ENCODE peak calls at places on chromosomes 7 and 10, in four cellular contexts. N, P, Z and F are unnamed samples.

GRCh38 chr10:75744242-75744641 is 312.8 kb downstream of the LRMDA start:
- DNase-seq in N (no peak), P (no peak), Z (no peak), F (no peak)

GRCh38 chr10:107733328-107733727 is 568.8 kb upstream of the SORCS1 start:
- DNase-seq in N (no peak), P (no peak), Z (no peak), F (no peak)

GRCh38 chr10:85614566-85614965 is 752.0 kb downstream of the GRID1 start:
- DNase-seq in N (no peak), P (no peak), Z (no peak), F (no peak)

GRCh38 chr7:100475549-100475948 is 3.5 kb downstream of the TSC22D4 start:
- DNase-seq in N (no peak), P (no peak), Z (peak; percentile 78), F (no peak)

GRCh38 chr10:7373039-7373438 is 37.8 kb downstream of the SFMBT2 start:
- DNase-seq in N (no peak), P (peak; percentile 34), Z (no peak), F (no peak)

GRCh38 chr10:108250954-108251620 is 1086.6 kb upstream of the SORCS1 start:
- DNase-seq in N (no peak), P (no peak), Z (no peak), F (no peak)

GRCh38 chr7:130912910-130913720 is 179.1 kb upstream of the KLF14 start:
- DNase-seq in N (peak; percentile 80), P (peak; percentile 85), Z (peak; percentile 35), F (no peak)

GRCh38 chr7:103657474-103657894 is 211.5 kb upstream of the SLC26A5 start:
- DNase-seq in N (no peak), P (no peak), Z (peak; percentile 62), F (no peak)

GRCh38 chr7:30091431-30092386 is 43.1 kb upstream of the MTURN start:
- DNase-seq in N (no peak), P (no peak), Z (no peak), F (no peak)

GRCh38 chr7:92836489-92837213 is at the start of gene CDK6:
- DNase-seq in N (no peak), P (peak; percentile 70), Z (peak; percentile 89), F (peak; percentile 58)

GRCh38 chr7:102300643-102301211 is 14.1 kb downstream of the SH2B2 start:
- DNase-seq in N (no peak), P (no peak), Z (no peak), F (no peak)

GRCh38 chr7:141264511-141264910 is 190.6 kb downstream of the TMEM178B start:
- DNase-seq in N (no peak), P (no peak), Z (no peak), F (no peak)

GRCh38 chr10:129192344-129193128 is 274.5 kb upstream of the MGMT start:
- DNase-seq in N (no peak), P (no peak), Z (no peak), F (no peak)

GRCh38 chr7:128352138-128352537 is 8.4 kb upstream of the RBM28 start:
- DNase-seq in N (no peak), P (no peak), Z (no peak), F (no peak)

GRCh38 chr10:109886037-109886787 is 37.1 kb downstream of the XPNPEP1 start:
- DNase-seq in N (no peak), P (peak; percentile 92), Z (no peak), F (no peak)

GRCh38 chr10:80518807-80519360 is 18.8 kb upstream of the SH2D4B start:
- DNase-seq in N (no peak), P (no peak), Z (no peak), F (no peak)

GRCh38 chr7:153193144-153193595 is 433.6 kb downstream of the ACTR3B start:
- DNase-seq in N (no peak), P (no peak), Z (peak; percentile 67), F (peak; percentile 27)

GRCh38 chr10:44335330-44336021 is 49.4 kb downstream of the CXCL12 start:
- DNase-seq in N (no peak), P (no peak), Z (no peak), F (no peak)

GRCh38 chr7:19117870-19118608 is 603 bp upstream of the TWIST1 start:
- DNase-seq in N (no peak), P (no peak), Z (no peak), F (no peak)

GRCh38 chr10:119705434-119705831 is 20.4 kb upstream of the INPP5F start:
- DNase-seq in N (peak; percentile 76), P (no peak), Z (no peak), F (no peak)

GRCh38 chr7:139642283-139642682 is 118.8 kb downstream of the CLEC2L start:
- DNase-seq in N (no peak), P (no peak), Z (no peak), F (no peak)

GRCh38 chr7:31878875-31879274 is 191.3 kb downstream of the PDE1C start:
- DNase-seq in N (no peak), P (no peak), Z (no peak), F (no peak)

GRCh38 chr7:145434811-145435210 is 599.0 kb upstream of the TPK1 start:
- DNase-seq in N (no peak), P (no peak), Z (no peak), F (no peak)

GRCh38 chr7:32093415-32094408 is 23.5 kb upstream of the PDE1C start:
- DNase-seq in N (no peak), P (no peak), Z (no peak), F (no peak)

GRCh38 chr10:22903694-22904093 is 24.2 kb upstream of the ARMC3 start:
- DNase-seq in N (no peak), P (no peak), Z (no peak), F (no peak)

GRCh38 chr7:78472519-78472918 is 673.9 kb downstream of the PHTF2 start:
- DNase-seq in N (no peak), P (no peak), Z (no peak), F (no peak)

GRCh38 chr10:98470850-98471249 is 24.1 kb upstream of the HPS1 start:
- DNase-seq in N (no peak), P (no peak), Z (no peak), F (no peak)

GRCh38 chr10:98469532-98469931 is 22.8 kb upstream of the HPS1 start:
- DNase-seq in N (no peak), P (no peak), Z (no peak), F (no peak)

GRCh38 chr10:98474628-98475027 is 27.9 kb upstream of the HPS1 start:
- DNase-seq in N (no peak), P (no peak), Z (no peak), F (no peak)

GRCh38 chr10:98467506-98468318 is 21.0 kb upstream of the HPS1 start:
- DNase-seq in N (peak; percentile 50), P (peak; percentile 77), Z (peak; percentile 78), F (peak; percentile 78)

GRCh38 chr10:98472171-98472570 is 25.4 kb upstream of the HPS1 start:
- DNase-seq in N (no peak), P (no peak), Z (no peak), F (no peak)
- TF ChIP-seq SPI1 in N (no peak), P (no peak), Z (no peak), F (no peak)

GRCh38 chr10:63155388-63156028 is 22.4 kb downstream of the NRBF2 start:
- DNase-seq in N (no peak), P (peak; percentile 35), Z (no peak), F (no peak)

GRCh38 chr10:63161592-63161991 is 28.5 kb downstream of the NRBF2 start:
- DNase-seq in N (no peak), P (no peak), Z (no peak), F (no peak)

GRCh38 chr10:63154546-63155387 is 21.6 kb downstream of the NRBF2 start:
- DNase-seq in N (no peak), P (no peak), Z (no peak), F (no peak)

GRCh38 chr10:63156236-63156635 is 23.1 kb downstream of the NRBF2 start:
- DNase-seq in N (no peak), P (no peak), Z (no peak), F (no peak)

DNA sequence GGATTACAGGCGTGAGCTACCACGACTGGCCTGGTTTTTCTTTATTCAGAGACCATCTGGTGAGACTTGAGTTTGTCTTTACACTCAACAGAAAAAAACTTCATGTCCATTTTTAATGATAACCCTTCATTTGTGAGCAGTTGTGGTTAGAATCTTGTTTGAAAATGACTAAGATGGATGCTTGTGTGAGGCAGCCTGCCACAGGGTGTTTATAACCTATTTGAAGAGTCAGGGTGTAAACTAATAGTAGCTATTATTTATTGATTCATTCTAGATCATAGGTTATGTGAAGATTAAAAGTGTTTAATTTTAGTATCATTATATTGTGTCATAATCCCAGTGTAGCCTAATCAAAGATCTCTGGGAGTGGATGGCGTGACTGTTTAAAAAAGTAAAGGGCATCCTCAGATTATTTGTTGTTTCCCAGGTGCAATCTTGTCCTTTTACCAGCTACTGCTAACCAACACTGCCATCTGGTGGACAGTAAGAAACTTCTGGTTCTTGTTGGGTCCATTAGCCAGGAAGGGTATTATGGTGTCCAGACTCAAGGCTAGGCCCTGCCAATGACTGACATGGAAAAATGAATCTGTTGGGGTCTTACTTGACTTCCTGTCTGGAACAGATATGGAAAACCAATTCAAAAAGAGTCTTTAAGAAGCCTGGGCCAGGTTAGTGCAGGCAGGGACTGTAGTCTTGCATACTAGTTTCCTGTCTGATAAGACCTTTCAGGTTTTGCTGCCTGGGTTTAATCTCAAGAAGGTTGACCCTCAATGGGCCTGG is 24.9 kb downstream of the NRBF2 start:
- DNase-seq in N (peak; percentile 49), P (peak; percentile 55), Z (peak; percentile 67), F (no peak)
- TF ChIP-seq SPI1 in N (no peak), P (no peak), Z (no peak), F (no peak)

GRCh38 chr10:84563868-84564267 is 235.5 kb downstream of the CCSER2 start:
- DNase-seq in N (peak; percentile 4), P (peak; percentile 47), Z (no peak), F (no peak)
- TF ChIP-seq SPI1 in N (no peak), P (peak; percentile 50), Z (no peak), F (no peak)

DNA sequence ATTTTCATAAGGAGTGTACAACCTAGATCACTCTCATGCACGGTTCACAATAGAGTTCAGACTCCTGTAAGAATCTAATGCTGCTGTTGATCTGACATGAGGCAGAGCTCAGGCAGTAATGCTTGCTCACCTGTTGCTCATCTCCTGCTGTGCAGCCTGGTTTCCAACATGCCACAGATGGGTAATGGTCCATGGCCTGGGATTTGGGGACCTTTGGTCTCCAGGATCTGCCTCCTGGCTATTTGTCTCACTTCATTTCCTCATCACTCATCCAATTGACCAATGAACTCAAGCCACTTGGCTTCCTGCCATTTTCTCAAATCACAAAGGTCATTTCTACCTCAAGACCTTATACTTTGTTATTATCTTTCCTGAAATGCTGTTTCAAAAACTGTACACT is 786.1 kb downstream of the ANKRD7 start:
- DNase-seq in N (no peak), P (no peak), Z (no peak), F (no peak)
- TF ChIP-seq SPI1 in N (no peak), P (no peak), Z (no peak), F (no peak)

GRCh38 chr7:5549096-5549896 is 125.7 kb upstream of the TNRC18 start:
- DNase-seq in N (no peak), P (no peak), Z (peak; percentile 65), F (no peak)
- TF ChIP-seq SPI1 in N (no peak), P (no peak), Z (peak; percentile 44), F (no peak)

GRCh38 chr7:41188163-41189130 is 514.4 kb downstream of the INHBA start:
- DNase-seq in N (no peak), P (no peak), Z (no peak), F (no peak)
- TF ChIP-seq SPI1 in N (no peak), P (no peak), Z (no peak), F (no peak)